ENCODE peak calls at places on chromosomes 12 and 14, in six cellular contexts. One of them, this sample, is unnamed.

GRCh38 chr14:84340938-84341337 is 1189.0 kb upstream of the FLRT2 start:
- DNase-seq in Ammon's horn: no peak
- DNase-seq in lung: no peak
- DNase-seq in non-pigmented ciliary epithelial cell: no peak
- DNase-seq in activated naive CD4-positive, alpha-beta T cell: no peak
- DNase-seq in Karpas-422: no peak
- DNase-seq in this sample: no peak

GRCh38 chr12:113070117-113070906 is 13.8 kb downstream of the DTX1 start:
- DNase-seq in Ammon's horn: no peak
- DNase-seq in lung: peak; percentile 42
- DNase-seq in non-pigmented ciliary epithelial cell: no peak
- DNase-seq in activated naive CD4-positive, alpha-beta T cell: no peak
- DNase-seq in Karpas-422: no peak
- DNase-seq in this sample: no peak

GRCh38 chr14:53152627-53152908 is 555 bp downstream of the DDHD1 start:
- DNase-seq in Ammon's horn: peak; percentile 39
- DNase-seq in lung: peak; percentile 29
- DNase-seq in non-pigmented ciliary epithelial cell: no peak
- DNase-seq in activated naive CD4-positive, alpha-beta T cell: no peak
- DNase-seq in Karpas-422: no peak
- DNase-seq in this sample: no peak

GRCh38 chr14:75604979-75605825 is 26.8 kb downstream of the FLVCR2 start:
- DNase-seq in Ammon's horn: peak; percentile 17
- DNase-seq in lung: peak; percentile 54
- DNase-seq in non-pigmented ciliary epithelial cell: no peak
- DNase-seq in activated naive CD4-positive, alpha-beta T cell: no peak
- DNase-seq in Karpas-422: no peak
- DNase-seq in this sample: peak; percentile 45

GRCh38 chr14:31336646-31337045 is 83.7 kb downstream of the HEATR5A start:
- DNase-seq in Ammon's horn: no peak
- DNase-seq in lung: no peak
- DNase-seq in non-pigmented ciliary epithelial cell: peak; percentile 66
- DNase-seq in activated naive CD4-positive, alpha-beta T cell: no peak
- DNase-seq in Karpas-422: peak; percentile 90
- DNase-seq in this sample: no peak

GRCh38 chr12:13362260-13362841 is 165.8 kb downstream of the EMP1 start:
- DNase-seq in Ammon's horn: peak; percentile 73
- DNase-seq in lung: peak; percentile 77
- DNase-seq in non-pigmented ciliary epithelial cell: peak; percentile 3
- DNase-seq in activated naive CD4-positive, alpha-beta T cell: no peak
- DNase-seq in Karpas-422: peak; percentile 88
- DNase-seq in this sample: peak; percentile 59

GRCh38 chr12:69329669-69330428 is 18.3 kb upstream of the LYZ start:
- DNase-seq in Ammon's horn: no peak
- DNase-seq in lung: no peak
- DNase-seq in non-pigmented ciliary epithelial cell: no peak
- DNase-seq in activated naive CD4-positive, alpha-beta T cell: peak; percentile 11
- DNase-seq in Karpas-422: no peak
- DNase-seq in this sample: no peak

GRCh38 chr14:94936411-94936892 is 166.5 kb upstream of the GSC start:
- DNase-seq in Ammon's horn: peak; percentile 86
- DNase-seq in lung: peak; percentile 32
- DNase-seq in non-pigmented ciliary epithelial cell: no peak
- DNase-seq in activated naive CD4-positive, alpha-beta T cell: no peak
- DNase-seq in Karpas-422: no peak
- DNase-seq in this sample: peak; percentile 76

GRCh38 chr12:27870939-27871338 is 90.9 kb upstream of the MANSC4 start:
- DNase-seq in Ammon's horn: no peak
- DNase-seq in lung: no peak
- DNase-seq in non-pigmented ciliary epithelial cell: peak; percentile 69
- DNase-seq in activated naive CD4-positive, alpha-beta T cell: no peak
- DNase-seq in Karpas-422: no peak
- DNase-seq in this sample: no peak

GRCh38 chr12:122917508-122918227 is 21.7 kb upstream of the VPS37B start:
- DNase-seq in Ammon's horn: peak; percentile 58
- DNase-seq in lung: peak; percentile 70
- DNase-seq in non-pigmented ciliary epithelial cell: no peak
- DNase-seq in activated naive CD4-positive, alpha-beta T cell: no peak
- DNase-seq in Karpas-422: no peak
- DNase-seq in this sample: peak; percentile 55

GRCh38 chr12:122641976-122642375 is 61.2 kb downstream of the HCAR2 start:
- DNase-seq in Ammon's horn: no peak
- DNase-seq in lung: no peak
- DNase-seq in non-pigmented ciliary epithelial cell: no peak
- DNase-seq in activated naive CD4-positive, alpha-beta T cell: no peak
- DNase-seq in Karpas-422: no peak
- DNase-seq in this sample: no peak

GRCh38 chr12:125160556-125160955 is 95.3 kb downstream of the AACS start:
- DNase-seq in Ammon's horn: no peak
- DNase-seq in lung: no peak
- DNase-seq in non-pigmented ciliary epithelial cell: no peak
- DNase-seq in activated naive CD4-positive, alpha-beta T cell: no peak
- DNase-seq in Karpas-422: no peak
- DNase-seq in this sample: no peak

GRCh38 chr12:25130741-25131188 is 64.2 kb downstream of the DNAI7 start:
- DNase-seq in Ammon's horn: no peak
- DNase-seq in lung: no peak
- DNase-seq in non-pigmented ciliary epithelial cell: no peak
- DNase-seq in activated naive CD4-positive, alpha-beta T cell: no peak
- DNase-seq in Karpas-422: peak; percentile 89
- DNase-seq in this sample: no peak

GRCh38 chr12:63306476-63306875 is 155.5 kb upstream of the AVPR1A start:
- DNase-seq in Ammon's horn: no peak
- DNase-seq in lung: no peak
- DNase-seq in non-pigmented ciliary epithelial cell: no peak
- DNase-seq in activated naive CD4-positive, alpha-beta T cell: no peak
- DNase-seq in Karpas-422: no peak
- DNase-seq in this sample: no peak

GRCh38 chr12:76927170-76927784 is 48.5 kb upstream of the CSRP2 start:
- DNase-seq in Ammon's horn: no peak
- DNase-seq in lung: no peak
- DNase-seq in non-pigmented ciliary epithelial cell: no peak
- DNase-seq in activated naive CD4-positive, alpha-beta T cell: no peak
- DNase-seq in Karpas-422: peak; percentile 80
- DNase-seq in this sample: no peak

GRCh38 chr12:3342051-3342450 is 149.0 kb upstream of the PRMT8 start:
- DNase-seq in Ammon's horn: peak; percentile 82
- DNase-seq in lung: no peak
- DNase-seq in non-pigmented ciliary epithelial cell: no peak
- DNase-seq in activated naive CD4-positive, alpha-beta T cell: no peak
- DNase-seq in Karpas-422: peak; percentile 54
- DNase-seq in this sample: no peak